ENCODE peak calls at places on chromosomes 5 and 9, in seven cellular contexts. X, P, Q, O, Y, M and B are unnamed samples.

GRCh38 chr9:131366745-131367401 is 27.0 kb upstream of the PRRC2B start:
- DNase-seq in X (peak), P (peak), Q (no peak), O (no peak), Y (peak), M (no peak), B (peak)

GRCh38 chr5:54990751-54991349 is 5.5 kb upstream of the ESM1 start:
- DNase-seq in X (no peak), P (peak), Q (no peak), O (no peak), Y (peak), M (no peak), B (no peak)

GRCh38 chr9:136305822-136306690 is 2.2 kb upstream of the CCDC187 start:
- DNase-seq in X (no peak), P (no peak), Q (no peak), O (no peak), Y (no peak), M (no peak), B (no peak)

GRCh38 chr9:99092643-99093491 is 12.0 kb upstream of the TGFBR1 start:
- DNase-seq in X (no peak), P (no peak), Q (no peak), O (no peak), Y (no peak), M (no peak), B (no peak)

GRCh38 chr9:89701221-89701798 is 96.5 kb downstream of the GADD45G start:
- DNase-seq in X (no peak), P (no peak), Q (peak), O (no peak), Y (no peak), M (no peak), B (no peak)

GRCh38 chr5:111774525-111774924 is 17.5 kb upstream of the NREP start:
- DNase-seq in X (peak), P (peak), Q (no peak), O (no peak), Y (no peak), M (no peak), B (peak)

GRCh38 chr5:106019271-106019670 is 1651.5 kb downstream of the EFNA5 start:
- DNase-seq in X (no peak), P (no peak), Q (no peak), O (no peak), Y (no peak), M (no peak), B (no peak)

GRCh38 chr9:129075996-129076639 is 4.8 kb upstream of the DOLPP1 start:
- DNase-seq in X (no peak), P (no peak), Q (no peak), O (no peak), Y (no peak), M (no peak), B (no peak)

GRCh38 chr5:77758141-77758938 is 17.8 kb downstream of the TBCA start:
- DNase-seq in X (no peak), P (no peak), Q (no peak), O (no peak), Y (no peak), M (no peak), B (no peak)

GRCh38 chr9:9892217-9892616 is 720.6 kb downstream of the PTPRD start:
- DNase-seq in X (no peak), P (no peak), Q (no peak), O (no peak), Y (no peak), M (no peak), B (no peak)

GRCh38 chr5:72841756-72842535 is 25.5 kb downstream of the TNPO1 start:
- DNase-seq in X (no peak), P (peak), Q (no peak), O (no peak), Y (no peak), M (no peak), B (no peak)

GRCh38 chr5:141879941-141880738 is 1.9 kb upstream of the PCDH1 start:
- DNase-seq in X (no peak), P (no peak), Q (no peak), O (no peak), Y (no peak), M (peak), B (no peak)

GRCh38 chr9:124309665-124310064 is 51.9 kb downstream of the NEK6 start:
- DNase-seq in X (no peak), P (peak), Q (no peak), O (no peak), Y (peak), M (no peak), B (no peak)

GRCh38 chr9:107176701-107177100 is 106.4 kb upstream of the RAD23B start:
- DNase-seq in X (peak), P (no peak), Q (no peak), O (no peak), Y (no peak), M (no peak), B (peak)

GRCh38 chr5:59840200-59840601 is 53.3 kb downstream of the PDE4D start:
- DNase-seq in X (peak), P (peak), Q (no peak), O (no peak), Y (no peak), M (no peak), B (no peak)

GRCh38 chr5:120160120-120160895 is 303.8 kb upstream of the PRR16 start:
- DNase-seq in X (no peak), P (peak), Q (no peak), O (peak), Y (peak), M (no peak), B (no peak)

GRCh38 chr9:87497080-87497603 is 525 bp upstream of the DAPK1 start:
- DNase-seq in X (no peak), P (no peak), Q (no peak), O (no peak), Y (no peak), M (no peak), B (no peak)

GRCh38 chr9:129197978-129198736 is 20.1 kb upstream of the IER5L start:
- DNase-seq in X (no peak), P (peak), Q (no peak), O (no peak), Y (peak), M (peak), B (peak)

GRCh38 chr5:135242496-135243193 is 156.4 kb downstream of the MACROH2A1 start:
- DNase-seq in X (peak), P (peak), Q (no peak), O (no peak), Y (no peak), M (no peak), B (no peak)

GRCh38 chr9:113578279-113578865 is 114.8 kb downstream of the RGS3 start:
- DNase-seq in X (no peak), P (no peak), Q (no peak), O (no peak), Y (no peak), M (no peak), B (no peak)

GRCh38 chr9:129995409-129996160 is 47.4 kb downstream of the FNBP1 start:
- DNase-seq in X (no peak), P (peak), Q (no peak), O (no peak), Y (peak), M (no peak), B (peak)

GRCh38 chr5:73592546-73592945 is 27.0 kb downstream of the UTP15 start:
- DNase-seq in X (no peak), P (peak), Q (no peak), O (no peak), Y (no peak), M (no peak), B (no peak)